ENCODE peak calls at places on chromosomes 7 and 10, in eight cellular contexts. Z, N, J, X, L, Y, F and O are unnamed samples.

GRCh38 chr10:132298038-132298935 is 9.5 kb downstream of the STK32C start:
- DNase-seq in Z (no peak), N (peak; percentile 24), J (no peak), X (no peak), L (no peak), Y (peak; percentile 65), F (no peak), O (no peak)

GRCh38 chr10:124175701-124176100 is 82.3 kb upstream of the CHST15 start:
- DNase-seq in Z (no peak), N (no peak), J (no peak), X (no peak), L (no peak), Y (no peak), F (no peak), O (no peak)

GRCh38 chr10:15540729-15541128 is 169.6 kb upstream of the FAM171A1 start:
- DNase-seq in Z (no peak), N (no peak), J (no peak), X (no peak), L (no peak), Y (no peak), F (no peak), O (peak; percentile 11)

GRCh38 chr10:13334556-13334955 is 13.5 kb downstream of the SEPHS1 start:
- DNase-seq in Z (no peak), N (no peak), J (no peak), X (no peak), L (no peak), Y (peak; percentile 57), F (no peak), O (no peak)

GRCh38 chr10:122618461-122619165 is 58.1 kb downstream of the DMBT1 start:
- DNase-seq in Z (no peak), N (no peak), J (no peak), X (no peak), L (no peak), Y (peak; percentile 28), F (no peak), O (no peak)

GRCh38 chr10:35642023-35642792 is at the start of gene FZD8:
- DNase-seq in Z (peak; percentile 90), N (peak; percentile 93), J (peak; percentile 59), X (peak; percentile 77), L (peak; percentile 83), Y (peak; percentile 97), F (peak; percentile 78), O (peak; percentile 96)

GRCh38 chr10:21138769-21139324 is 241.7 kb upstream of the NEBL start:
- DNase-seq in Z (no peak), N (no peak), J (no peak), X (no peak), L (no peak), Y (no peak), F (no peak), O (no peak)

GRCh38 chr10:52451817-52452216 is 137.7 kb downstream of the DKK1 start:
- DNase-seq in Z (no peak), N (no peak), J (no peak), X (no peak), L (no peak), Y (no peak), F (no peak), O (no peak)

GRCh38 chr7:82528577-82529305 is 85.2 kb upstream of the CACNA2D1 start:
- DNase-seq in Z (no peak), N (no peak), J (no peak), X (peak; percentile 20), L (no peak), Y (no peak), F (no peak), O (no peak)

GRCh38 chr7:96973986-96974385 is 31.4 kb upstream of the DLX6 start:
- DNase-seq in Z (no peak), N (no peak), J (no peak), X (no peak), L (no peak), Y (no peak), F (no peak), O (peak; percentile 75)

GRCh38 chr10:124294811-124295770 is 123.6 kb downstream of the OAT start:
- DNase-seq in Z (no peak), N (no peak), J (no peak), X (no peak), L (no peak), Y (peak; percentile 55), F (no peak), O (peak; percentile 61)

GRCh38 chr10:113947138-113948011 is 92.9 kb downstream of the NHLRC2 start:
- DNase-seq in Z (no peak), N (no peak), J (no peak), X (no peak), L (no peak), Y (no peak), F (no peak), O (no peak)

GRCh38 chr10:61503051-61503450 is 49.9 kb upstream of the TMEM26 start:
- DNase-seq in Z (no peak), N (no peak), J (no peak), X (no peak), L (no peak), Y (no peak), F (no peak), O (no peak)

GRCh38 chr10:99777918-99778716 is 4.3 kb upstream of the ABCC2 start:
- DNase-seq in Z (no peak), N (no peak), J (peak; percentile 7), X (no peak), L (no peak), Y (no peak), F (no peak), O (no peak)

GRCh38 chr7:5827755-5828154 is 46.3 kb upstream of the RNF216 start:
- DNase-seq in Z (peak; percentile 30), N (peak; percentile 52), J (no peak), X (no peak), L (peak; percentile 70), Y (no peak), F (peak; percentile 57), O (peak; percentile 22)

GRCh38 chr10:31706921-31707571 is 221.6 kb downstream of the ARHGAP12 start:
- DNase-seq in Z (no peak), N (peak; percentile 71), J (no peak), X (no peak), L (no peak), Y (peak; percentile 86), F (no peak), O (no peak)

GRCh38 chr7:150937848-150938561 is 40.1 kb downstream of the KCNH2 start:
- DNase-seq in Z (no peak), N (peak; percentile 41), J (no peak), X (no peak), L (peak; percentile 64), Y (peak; percentile 79), F (peak; percentile 28), O (peak; percentile 5)

GRCh38 chr7:151117565-151117964 is 31.3 kb downstream of the AGAP3 start:
- DNase-seq in Z (no peak), N (peak; percentile 52), J (no peak), X (no peak), L (peak; percentile 60), Y (no peak), F (peak; percentile 39), O (no peak)

GRCh38 chr10:71727429-71728217 is 8.0 kb upstream of the C10orf105 start:
- DNase-seq in Z (peak; percentile 81), N (peak; percentile 74), J (peak; percentile 39), X (no peak), L (peak; percentile 87), Y (peak; percentile 91), F (peak; percentile 68), O (no peak)

GRCh38 chr7:28231181-28231580 is 50.6 kb upstream of the JAZF1 start:
- DNase-seq in Z (no peak), N (no peak), J (no peak), X (no peak), L (no peak), Y (no peak), F (no peak), O (no peak)

GRCh38 chr10:44787480-44788075 is 123.6 kb upstream of the TMEM72 start:
- DNase-seq in Z (no peak), N (no peak), J (no peak), X (no peak), L (no peak), Y (no peak), F (no peak), O (peak; percentile 41)

GRCh38 chr7:1466524-1467271 is 7.4 kb upstream of the MICALL2 start:
- DNase-seq in Z (no peak), N (peak; percentile 78), J (no peak), X (no peak), L (no peak), Y (peak; percentile 96), F (no peak), O (peak; percentile 27)

GRCh38 chr10:48309711-48310226 is 3.3 kb downstream of the MAPK8 start:
- DNase-seq in Z (peak; percentile 63), N (no peak), J (no peak), X (no peak), L (no peak), Y (no peak), F (no peak), O (peak; percentile 96)

GRCh38 chr10:47330366-47330765 is 8.1 kb downstream of the GDF2 start:
- DNase-seq in Z (no peak), N (no peak), J (no peak), X (no peak), L (no peak), Y (no peak), F (no peak), O (no peak)

GRCh38 chr7:139426258-139427028 is 57.0 kb downstream of the KLRG2 start:
- DNase-seq in Z (no peak), N (no peak), J (no peak), X (no peak), L (no peak), Y (no peak), F (no peak), O (peak; percentile 49)

GRCh38 chr7:132964886-132965285 is 117.0 kb downstream of the CHCHD3 start:
- DNase-seq in Z (no peak), N (no peak), J (no peak), X (no peak), L (no peak), Y (no peak), F (no peak), O (no peak)

GRCh38 chr10:71077796-71078453 is 134.4 kb upstream of the UNC5B start:
- DNase-seq in Z (no peak), N (no peak), J (no peak), X (no peak), L (peak; percentile 3), Y (peak; percentile 34), F (no peak), O (no peak)

GRCh38 chr10:103772096-103772845 is 83.1 kb downstream of the SH3PXD2A start:
- DNase-seq in Z (peak; percentile 68), N (peak; percentile 79), J (peak; percentile 20), X (peak; percentile 99), L (peak; percentile 75), Y (peak; percentile 94), F (peak; percentile 63), O (peak; percentile 45)

GRCh38 chr10:12181065-12181775 is 14.5 kb downstream of the NUDT5 start:
- DNase-seq in Z (peak; percentile 48), N (peak; percentile 51), J (peak; percentile 21), X (no peak), L (peak; percentile 86), Y (peak; percentile 79), F (peak; percentile 79), O (no peak)

GRCh38 chr7:83469076-83469475 is 179.9 kb downstream of the SEMA3E start:
- DNase-seq in Z (no peak), N (no peak), J (no peak), X (no peak), L (no peak), Y (no peak), F (no peak), O (no peak)

GRCh38 chr7:124930655-124931597 is 1.3 kb upstream of the POT1 start:
- DNase-seq in Z (no peak), N (no peak), J (no peak), X (no peak), L (no peak), Y (no peak), F (no peak), O (no peak)

GRCh38 chr7:156752371-156753297 is 112.1 kb downstream of the RNF32 start:
- DNase-seq in Z (no peak), N (no peak), J (no peak), X (peak; percentile 41), L (no peak), Y (no peak), F (no peak), O (no peak)